ENCODE peak calls at places on chromosomes 16 and 17, in ten cellular contexts. One of them, this sample, is unnamed.

GRCh38 chr17:78069695-78070094 is 58.9 kb downstream of the TMC6 start:
- DNase-seq in testis: no peak
- DNase-seq in glutamatergic neuron: no peak
- DNase-seq in thoracic aorta: no peak
- DNase-seq in fibroblast of pulmonary artery: no peak
- DNase-seq in HL-60: no peak
- DNase-seq in body of pancreas: no peak
- DNase-seq in right lobe of liver: no peak
- DNase-seq in IMR-90: no peak
- DNase-seq in GM13976: no peak
- DNase-seq in this sample: no peak

GRCh38 chr17:65546579-65546978 is 14.9 kb downstream of the AXIN2 start:
- DNase-seq in testis: no peak
- DNase-seq in glutamatergic neuron: no peak
- DNase-seq in thoracic aorta: no peak
- DNase-seq in fibroblast of pulmonary artery: no peak
- DNase-seq in HL-60: no peak
- DNase-seq in body of pancreas: no peak
- DNase-seq in right lobe of liver: no peak
- DNase-seq in IMR-90: no peak
- DNase-seq in GM13976: no peak
- DNase-seq in this sample: no peak

GRCh38 chr16:78684040-78684611 is 584.7 kb downstream of the WWOX start:
- DNase-seq in testis: peak
- DNase-seq in glutamatergic neuron: no peak
- DNase-seq in thoracic aorta: peak
- DNase-seq in fibroblast of pulmonary artery: peak
- DNase-seq in HL-60: no peak
- DNase-seq in body of pancreas: no peak
- DNase-seq in right lobe of liver: no peak
- DNase-seq in IMR-90: peak
- DNase-seq in GM13976: no peak
- DNase-seq in this sample: no peak

GRCh38 chr17:45935710-45936509 is 41.6 kb downstream of the MAPT start:
- DNase-seq in testis: no peak
- DNase-seq in glutamatergic neuron: no peak
- DNase-seq in thoracic aorta: no peak
- DNase-seq in fibroblast of pulmonary artery: no peak
- DNase-seq in HL-60: no peak
- DNase-seq in body of pancreas: no peak
- DNase-seq in right lobe of liver: peak
- DNase-seq in IMR-90: no peak
- DNase-seq in GM13976: no peak
- DNase-seq in this sample: no peak

GRCh38 chr17:30290696-30291570 is 811 bp downstream of the BLMH start:
- DNase-seq in testis: peak
- DNase-seq in glutamatergic neuron: peak
- DNase-seq in thoracic aorta: no peak
- DNase-seq in fibroblast of pulmonary artery: peak
- DNase-seq in HL-60: peak
- DNase-seq in body of pancreas: peak
- DNase-seq in right lobe of liver: peak
- DNase-seq in IMR-90: peak
- DNase-seq in GM13976: peak
- DNase-seq in this sample: no peak

GRCh38 chr17:63278731-63279442 is 167.2 kb downstream of the CYB561 start:
- DNase-seq in testis: no peak
- DNase-seq in glutamatergic neuron: no peak
- DNase-seq in thoracic aorta: no peak
- DNase-seq in fibroblast of pulmonary artery: no peak
- DNase-seq in HL-60: no peak
- DNase-seq in body of pancreas: no peak
- DNase-seq in right lobe of liver: no peak
- DNase-seq in IMR-90: no peak
- DNase-seq in GM13976: no peak
- DNase-seq in this sample: no peak

GRCh38 chr16:48361540-48361939 is 23.7 kb downstream of the SIAH1 start:
- DNase-seq in testis: no peak
- DNase-seq in glutamatergic neuron: no peak
- DNase-seq in thoracic aorta: no peak
- DNase-seq in fibroblast of pulmonary artery: no peak
- DNase-seq in HL-60: no peak
- DNase-seq in body of pancreas: no peak
- DNase-seq in right lobe of liver: no peak
- DNase-seq in IMR-90: no peak
- DNase-seq in GM13976: no peak
- DNase-seq in this sample: no peak

GRCh38 chr16:56967733-56968132 is 6.0 kb downstream of the CETP start:
- DNase-seq in testis: no peak
- DNase-seq in glutamatergic neuron: no peak
- DNase-seq in thoracic aorta: no peak
- DNase-seq in fibroblast of pulmonary artery: peak
- DNase-seq in HL-60: peak
- DNase-seq in body of pancreas: no peak
- DNase-seq in right lobe of liver: peak
- DNase-seq in IMR-90: no peak
- DNase-seq in GM13976: no peak
- DNase-seq in this sample: no peak

GRCh38 chr16:55058576-55058975 is 127.9 kb downstream of the IRX5 start:
- DNase-seq in testis: no peak
- DNase-seq in glutamatergic neuron: no peak
- DNase-seq in thoracic aorta: no peak
- DNase-seq in fibroblast of pulmonary artery: no peak
- DNase-seq in HL-60: no peak
- DNase-seq in body of pancreas: no peak
- DNase-seq in right lobe of liver: no peak
- DNase-seq in IMR-90: no peak
- DNase-seq in GM13976: no peak
- DNase-seq in this sample: no peak

GRCh38 chr16:55059146-55059545 is 128.5 kb downstream of the IRX5 start:
- DNase-seq in testis: no peak
- DNase-seq in glutamatergic neuron: no peak
- DNase-seq in thoracic aorta: no peak
- DNase-seq in fibroblast of pulmonary artery: no peak
- DNase-seq in HL-60: no peak
- DNase-seq in body of pancreas: no peak
- DNase-seq in right lobe of liver: no peak
- DNase-seq in IMR-90: no peak
- DNase-seq in GM13976: no peak
- DNase-seq in this sample: no peak

GRCh38 chr16:55057866-55058265 is 127.2 kb downstream of the IRX5 start:
- DNase-seq in testis: no peak
- DNase-seq in glutamatergic neuron: no peak
- DNase-seq in thoracic aorta: no peak
- DNase-seq in fibroblast of pulmonary artery: no peak
- DNase-seq in HL-60: no peak
- DNase-seq in body of pancreas: no peak
- DNase-seq in right lobe of liver: no peak
- DNase-seq in IMR-90: no peak
- DNase-seq in GM13976: no peak
- DNase-seq in this sample: no peak

GRCh38 chr16:55055262-55055661 is 124.6 kb downstream of the IRX5 start:
- DNase-seq in testis: no peak
- DNase-seq in glutamatergic neuron: no peak
- DNase-seq in thoracic aorta: no peak
- DNase-seq in fibroblast of pulmonary artery: no peak
- DNase-seq in HL-60: no peak
- DNase-seq in body of pancreas: no peak
- DNase-seq in right lobe of liver: no peak
- DNase-seq in IMR-90: no peak
- DNase-seq in GM13976: no peak
- DNase-seq in this sample: no peak

DNA sequence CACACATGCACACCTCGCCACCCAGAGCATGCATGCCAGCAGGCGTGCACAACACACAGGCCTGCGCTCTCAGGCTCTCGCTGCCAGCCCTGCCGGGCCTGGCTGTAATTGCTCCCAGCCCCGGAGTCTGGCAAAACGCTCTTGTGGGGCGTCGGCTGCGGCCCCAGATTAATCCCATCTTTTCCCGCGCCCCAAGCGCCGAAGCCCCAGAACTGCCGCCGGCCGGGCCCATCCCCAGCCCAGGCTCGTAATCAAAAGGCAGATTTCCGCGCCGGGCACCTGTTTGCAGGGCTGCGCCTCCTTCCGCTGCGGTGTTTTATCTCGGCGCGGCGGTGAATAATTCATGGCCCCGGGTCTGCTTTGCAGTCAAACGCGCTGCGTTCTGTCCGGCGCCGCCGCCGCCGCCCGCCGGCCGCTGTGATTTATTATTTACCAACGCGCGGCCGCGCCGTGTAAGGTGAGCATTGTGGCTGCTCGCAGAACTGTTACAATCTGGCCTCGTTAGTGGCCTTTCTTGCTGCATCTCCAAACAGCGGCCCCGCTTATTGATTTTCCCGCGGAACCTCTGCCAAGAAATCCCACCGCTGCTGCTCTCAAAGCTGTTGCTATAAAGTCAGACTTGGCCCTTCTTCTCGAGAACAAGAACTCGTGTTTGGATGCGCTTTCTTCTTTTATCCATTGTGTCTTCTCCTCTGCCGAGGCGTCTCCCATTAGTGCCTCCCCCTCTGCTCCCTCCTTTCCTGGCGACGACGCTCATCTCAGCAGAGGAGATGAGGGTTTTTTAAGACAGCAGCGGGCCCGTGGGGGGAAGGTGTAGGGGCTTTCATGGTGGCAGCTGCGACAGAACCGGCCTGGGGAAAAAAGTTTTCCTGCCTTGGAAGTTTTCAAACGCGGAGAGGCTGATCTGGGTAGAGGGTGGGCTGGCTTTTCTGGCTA is 126.2 kb downstream of the IRX5 start:
- DNase-seq in testis: no peak
- DNase-seq in glutamatergic neuron: peak
- DNase-seq in thoracic aorta: no peak
- DNase-seq in fibroblast of pulmonary artery: no peak
- DNase-seq in HL-60: no peak
- DNase-seq in body of pancreas: peak
- DNase-seq in right lobe of liver: no peak
- DNase-seq in IMR-90: no peak
- DNase-seq in GM13976: no peak
- DNase-seq in this sample: no peak
- TF ChIP-seq CTCF in testis: no peak
- TF ChIP-seq CTCF in glutamatergic neuron: no peak
- TF ChIP-seq CTCF in thoracic aorta: no peak
- TF ChIP-seq CTCF in fibroblast of pulmonary artery: no peak
- TF ChIP-seq CTCF in HL-60: no peak
- TF ChIP-seq CTCF in body of pancreas: peak
- TF ChIP-seq CTCF in right lobe of liver: no peak
- TF ChIP-seq CTCF in IMR-90: no peak
- TF ChIP-seq CTCF in GM13976: no peak
- TF ChIP-seq CTCF in this sample: peak

DNA sequence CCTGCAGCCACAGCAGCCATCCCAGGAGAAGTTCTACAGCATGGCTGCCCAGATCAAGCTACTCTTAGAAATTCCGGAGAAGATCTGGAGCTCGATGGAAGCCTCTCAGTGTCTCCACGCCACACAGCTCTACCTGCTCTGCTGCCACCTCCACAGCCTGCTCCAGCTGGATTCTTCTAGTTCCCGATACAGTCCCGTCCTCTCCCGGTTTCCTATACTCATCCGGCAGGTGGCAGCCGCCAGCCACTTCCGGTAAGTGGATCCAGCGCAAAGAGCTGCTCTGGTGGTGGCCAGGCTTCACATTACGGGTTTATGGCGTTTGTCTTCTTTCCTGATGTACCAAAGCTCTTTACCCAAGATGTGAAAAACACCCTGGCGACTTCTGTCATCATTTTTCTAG is 3.6 kb downstream of the COG1 start:
- DNase-seq in testis: peak
- DNase-seq in glutamatergic neuron: peak
- DNase-seq in thoracic aorta: no peak
- DNase-seq in fibroblast of pulmonary artery: peak
- DNase-seq in HL-60: no peak
- DNase-seq in body of pancreas: peak
- DNase-seq in right lobe of liver: peak
- DNase-seq in IMR-90: no peak
- DNase-seq in GM13976: no peak
- DNase-seq in this sample: no peak
- TF ChIP-seq CTCF in testis: no peak
- TF ChIP-seq CTCF in glutamatergic neuron: no peak
- TF ChIP-seq CTCF in thoracic aorta: no peak
- TF ChIP-seq CTCF in fibroblast of pulmonary artery: peak
- TF ChIP-seq CTCF in HL-60: no peak
- TF ChIP-seq CTCF in body of pancreas: peak
- TF ChIP-seq CTCF in right lobe of liver: peak
- TF ChIP-seq CTCF in IMR-90: peak
- TF ChIP-seq CTCF in GM13976: no peak
- TF ChIP-seq CTCF in this sample: peak

DNA sequence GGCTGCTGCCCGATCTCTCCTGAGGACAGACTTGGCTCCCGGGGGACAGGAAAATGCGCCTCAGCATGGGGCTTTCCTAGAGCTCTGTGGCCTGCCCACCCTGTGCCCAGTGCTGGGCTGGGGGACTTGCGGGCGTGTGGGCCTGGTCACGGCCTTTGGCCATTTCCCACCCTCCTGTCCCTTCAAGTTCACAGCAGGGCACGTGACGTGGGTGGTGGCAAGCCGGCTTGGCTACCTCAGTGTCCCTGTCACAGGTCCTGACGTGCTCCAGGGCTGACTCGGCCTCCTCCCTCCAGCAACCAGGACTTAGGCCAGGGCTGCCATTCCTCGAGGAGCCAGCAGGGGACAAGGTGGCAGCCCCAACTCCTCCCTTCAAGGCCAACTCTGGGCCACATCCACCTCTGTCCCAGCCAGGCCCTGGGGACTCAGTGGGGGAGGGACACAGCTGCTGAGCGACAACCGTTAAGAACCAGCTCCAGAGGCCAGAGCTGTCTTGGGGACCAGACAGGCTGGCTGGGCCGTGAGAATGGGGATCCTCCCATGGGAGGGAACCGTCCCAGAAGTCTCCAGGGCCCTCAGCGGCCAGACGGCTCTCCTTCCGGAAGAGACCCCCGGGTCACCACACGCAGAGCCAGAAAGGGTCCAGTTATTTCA is 981 bp upstream of the UNC13D start:
- DNase-seq in testis: peak
- DNase-seq in glutamatergic neuron: peak
- DNase-seq in thoracic aorta: peak
- DNase-seq in fibroblast of pulmonary artery: peak
- DNase-seq in HL-60: peak
- DNase-seq in body of pancreas: peak
- DNase-seq in right lobe of liver: peak
- DNase-seq in IMR-90: peak
- DNase-seq in GM13976: peak
- DNase-seq in this sample: peak
- TF ChIP-seq CTCF in testis: peak
- TF ChIP-seq CTCF in glutamatergic neuron: peak
- TF ChIP-seq CTCF in thoracic aorta: peak
- TF ChIP-seq CTCF in fibroblast of pulmonary artery: peak
- TF ChIP-seq CTCF in HL-60: peak
- TF ChIP-seq CTCF in body of pancreas: peak
- TF ChIP-seq CTCF in right lobe of liver: peak
- TF ChIP-seq CTCF in IMR-90: peak
- TF ChIP-seq CTCF in GM13976: peak
- TF ChIP-seq CTCF in this sample: peak

DNA sequence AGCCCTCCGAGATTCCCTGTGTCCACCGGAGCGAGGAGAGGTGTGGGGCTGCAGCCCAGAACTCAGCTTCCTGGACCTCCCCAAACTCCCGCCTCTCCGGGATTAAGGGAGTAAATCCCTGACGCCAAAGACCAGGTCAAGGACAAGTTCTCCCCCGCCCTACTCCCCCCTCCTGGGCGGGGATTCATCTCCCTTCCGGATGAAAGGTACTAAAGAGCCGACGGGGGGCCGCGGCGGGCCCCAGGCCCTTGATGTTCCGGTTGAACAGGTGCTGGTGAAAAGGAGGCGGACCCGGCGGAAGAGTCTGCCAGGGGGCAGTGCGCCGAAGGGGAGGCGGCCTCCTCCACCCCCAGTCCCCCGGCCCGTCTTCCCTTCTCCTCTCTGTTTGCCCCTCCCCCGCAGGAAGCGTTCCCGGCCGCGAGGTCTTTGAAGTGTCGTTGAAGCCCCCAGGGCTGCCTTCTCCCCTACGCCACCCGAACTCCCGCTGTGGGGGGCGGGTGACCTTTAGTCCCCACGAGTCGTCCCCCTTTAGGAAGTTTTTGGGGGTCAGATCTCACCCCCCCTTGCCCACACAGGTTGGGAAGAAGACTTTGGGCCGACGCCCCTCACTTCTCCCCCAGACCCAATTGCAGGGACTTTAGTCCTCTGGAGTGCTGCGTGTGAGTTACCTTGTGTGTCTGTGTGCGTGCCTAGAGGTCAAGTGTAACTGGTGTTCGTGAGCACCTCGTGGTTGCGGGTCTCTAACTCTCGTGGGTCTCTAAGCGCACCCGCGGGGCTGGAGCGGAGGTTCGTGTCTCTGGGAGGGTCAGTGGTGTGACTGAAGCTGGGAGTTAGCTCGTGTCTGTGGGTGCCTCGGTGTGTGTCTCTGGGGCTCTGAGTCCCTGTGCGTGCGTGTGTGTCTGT is 1.1 kb upstream of the MLLT6 start:
- DNase-seq in testis: peak
- DNase-seq in glutamatergic neuron: peak
- DNase-seq in thoracic aorta: no peak
- DNase-seq in fibroblast of pulmonary artery: peak
- DNase-seq in HL-60: peak
- DNase-seq in body of pancreas: peak
- DNase-seq in right lobe of liver: peak
- DNase-seq in IMR-90: no peak
- DNase-seq in GM13976: peak
- DNase-seq in this sample: no peak
- TF ChIP-seq CTCF in testis: no peak
- TF ChIP-seq CTCF in glutamatergic neuron: no peak
- TF ChIP-seq CTCF in thoracic aorta: no peak
- TF ChIP-seq CTCF in fibroblast of pulmonary artery: no peak
- TF ChIP-seq CTCF in HL-60: no peak
- TF ChIP-seq CTCF in body of pancreas: no peak
- TF ChIP-seq CTCF in right lobe of liver: no peak
- TF ChIP-seq CTCF in IMR-90: no peak
- TF ChIP-seq CTCF in GM13976: no peak
- TF ChIP-seq CTCF in this sample: no peak

This sample was measured in osteocyte.